ENCODE peak calls at places on chromosome X, in five cellular contexts. C is prostate gland, K is HCT116, R is transverse colon, P is A549. I is an unnamed sample.

GRCh38 chrX:276588-277171 is 4.5 kb upstream of the PLCXD1 start:
- DNase-seq in C (peak; percentile 42), K (no peak), R (peak; percentile 49), P (peak; percentile 61), I (no peak)

GRCh38 chrX:13120017-13120416 is 75.6 kb upstream of the FAM9C start:
- DNase-seq in C (peak; percentile 6), K (no peak), R (peak; percentile 30), P (no peak), I (no peak)

GRCh38 chrX:11239230-11239629 is 54.0 kb upstream of the AMELX start:
- DNase-seq in C (peak; percentile 76), K (no peak), R (no peak), P (no peak), I (no peak)

GRCh38 chrX:39973810-39974209 is 123.9 kb downstream of the BCOR start:
- DNase-seq in C (no peak), K (no peak), R (no peak), P (no peak), I (no peak)

GRCh38 chrX:149521438-149521837 is 16.3 kb upstream of the IDS start:
- DNase-seq in C (no peak), K (no peak), R (no peak), P (no peak), I (no peak)

GRCh38 chrX:40581333-40581910 is 652 bp downstream of the ATP6AP2 start:
- DNase-seq in C (no peak), K (no peak), R (no peak), P (peak; percentile 14), I (no peak)

GRCh38 chrX:8868906-8869305 is 67.7 kb upstream of the FAM9A start:
- DNase-seq in C (no peak), K (no peak), R (no peak), P (no peak), I (no peak)

GRCh38 chrX:72352786-72353185 is 47.1 kb upstream of the CITED1 start:
- DNase-seq in C (no peak), K (no peak), R (no peak), P (no peak), I (no peak)

GRCh38 chrX:9662148-9662547 is 103.5 kb downstream of the GPR143 start:
- DNase-seq in C (no peak), K (no peak), R (no peak), P (no peak), I (no peak)

GRCh38 chrX:70168238-70169188 is 8.8 kb upstream of the DGAT2L6 start:
- DNase-seq in C (no peak), K (peak; percentile 3), R (no peak), P (peak; percentile 53), I (no peak)

GRCh38 chrX:44071070-44071645 is 98.0 kb upstream of the NDP start:
- DNase-seq in C (no peak), K (no peak), R (no peak), P (no peak), I (no peak)

GRCh38 chrX:132491191-132491590 is 2.4 kb upstream of the MBNL3 start:
- DNase-seq in C (no peak), K (no peak), R (peak; percentile 22), P (no peak), I (no peak)

GRCh38 chrX:57905141-57905540 is 5.1 kb downstream of the ZXDA start:
- DNase-seq in C (no peak), K (no peak), R (no peak), P (no peak), I (no peak)

GRCh38 chrX:70480660-70481018 is 36.0 kb downstream of the DLG3 start:
- DNase-seq in C (no peak), K (no peak), R (no peak), P (no peak), I (no peak)

GRCh38 chrX:71859637-71860036 is 51.0 kb upstream of the NHSL2 start:
- DNase-seq in C (no peak), K (peak; percentile 6), R (no peak), P (no peak), I (no peak)

GRCh38 chrX:139194571-139195280 is 335.8 kb upstream of the F9 start:
- DNase-seq in C (peak; percentile 51), K (no peak), R (peak; percentile 18), P (no peak), I (peak; percentile 54)

GRCh38 chrX:77938083-77938482 is 27.6 kb downstream of the ATP7A start:
- DNase-seq in C (no peak), K (no peak), R (no peak), P (no peak), I (no peak)
- TF ChIP-seq POLR2A in C (no peak), K (no peak), R (no peak), P (no peak), I (no peak)

DNA sequence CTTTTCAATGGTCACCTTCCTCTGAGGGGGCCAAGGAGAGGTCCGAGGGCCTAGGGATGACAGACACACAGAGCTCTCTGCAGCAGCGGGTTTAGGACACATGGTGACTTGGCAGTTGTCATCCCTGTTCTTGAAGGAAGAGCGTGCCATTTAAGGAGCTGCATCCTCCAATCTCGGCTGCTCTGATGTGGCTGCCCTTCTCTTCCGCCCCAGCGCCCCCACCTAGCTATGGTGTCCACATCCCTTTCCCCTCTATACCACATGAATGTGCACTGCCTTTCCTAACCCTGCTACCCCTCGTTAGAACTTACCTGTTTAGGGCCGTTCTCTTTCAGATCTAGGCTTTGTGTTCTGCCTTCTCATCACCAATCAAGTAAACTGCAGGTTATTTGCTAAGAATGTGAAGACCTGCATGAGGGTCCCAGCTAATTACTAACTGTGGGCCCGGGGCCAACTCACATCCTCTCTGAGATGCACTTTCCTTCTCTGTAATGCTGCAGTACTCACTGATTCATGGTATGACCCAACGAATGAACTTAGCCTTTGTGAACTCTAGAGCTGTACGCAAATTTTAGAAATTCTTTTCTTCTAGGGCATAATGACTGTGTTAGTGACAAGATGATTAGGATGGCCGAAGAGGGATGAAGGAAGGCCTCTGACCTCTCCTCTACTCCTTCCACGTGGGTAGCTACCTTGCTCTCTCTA is 38.2 kb downstream of the CHST7 start:
- DNase-seq in C (no peak), K (no peak), R (no peak), P (no peak), I (no peak)
- TF ChIP-seq POLR2A in C (no peak), K (no peak), R (no peak), P (no peak), I (no peak)

GRCh38 chrX:2462780-2463179 is 38.0 kb downstream of the DHRSX start:
- DNase-seq in C (no peak), K (no peak), R (no peak), P (no peak), I (no peak)

GRCh38 chrX:2461711-2462016 is 39.1 kb downstream of the DHRSX start:
- DNase-seq in C (no peak), K (no peak), R (no peak), P (no peak), I (no peak)

GRCh38 chrX:2463973-2464676 is 36.7 kb downstream of the DHRSX start:
- DNase-seq in C (no peak), K (peak; percentile 99), R (no peak), P (peak; percentile 41), I (no peak)

GRCh38 chrX:2466876-2467656 is 33.7 kb downstream of the DHRSX start:
- DNase-seq in C (no peak), K (no peak), R (no peak), P (no peak), I (no peak)

GRCh38 chrX:2464677-2465166 is 36.1 kb downstream of the DHRSX start:
- DNase-seq in C (no peak), K (peak; percentile 99), R (no peak), P (peak; percentile 16), I (no peak)
- TF ChIP-seq POLR2A in C (no peak), K (no peak), R (no peak), P (no peak), I (no peak)

DNA sequence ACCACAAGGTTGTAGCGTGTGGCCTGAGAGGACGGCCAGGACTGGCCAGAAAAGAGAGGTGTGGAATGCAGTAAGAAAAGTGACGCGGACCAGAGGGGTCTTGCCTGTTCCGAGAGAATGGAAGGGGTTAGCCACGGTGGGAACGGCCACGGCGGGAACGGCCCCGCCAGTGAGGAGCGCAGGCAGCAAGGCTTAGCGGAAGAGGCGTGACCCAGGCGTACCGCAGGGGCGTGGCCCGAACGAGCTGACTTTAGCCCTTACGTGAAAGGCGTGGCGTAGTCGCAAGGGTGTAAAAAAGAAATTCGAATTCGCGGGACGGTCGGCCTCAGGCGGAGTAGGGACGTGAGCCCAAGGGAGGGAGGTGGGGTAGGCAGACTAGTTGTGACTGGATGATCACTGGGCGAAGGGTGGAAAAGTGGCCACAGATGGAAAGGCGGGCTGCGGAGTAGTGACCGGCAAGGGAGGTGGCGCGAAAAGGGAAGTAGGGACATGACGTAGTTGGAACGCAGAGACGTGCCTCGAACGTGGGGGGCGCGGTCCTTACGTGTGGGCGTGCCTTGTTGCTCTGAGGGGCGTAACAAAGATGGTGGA is 10.4 kb upstream of the CLTRN start:
- DNase-seq in C (peak; percentile 86), K (peak; percentile 80), R (peak; percentile 94), P (peak; percentile 51), I (peak; percentile 85)
- TF ChIP-seq POLR2A in C (no peak), K (no peak), R (peak; percentile 83), P (no peak), I (peak; percentile 63)

DNA sequence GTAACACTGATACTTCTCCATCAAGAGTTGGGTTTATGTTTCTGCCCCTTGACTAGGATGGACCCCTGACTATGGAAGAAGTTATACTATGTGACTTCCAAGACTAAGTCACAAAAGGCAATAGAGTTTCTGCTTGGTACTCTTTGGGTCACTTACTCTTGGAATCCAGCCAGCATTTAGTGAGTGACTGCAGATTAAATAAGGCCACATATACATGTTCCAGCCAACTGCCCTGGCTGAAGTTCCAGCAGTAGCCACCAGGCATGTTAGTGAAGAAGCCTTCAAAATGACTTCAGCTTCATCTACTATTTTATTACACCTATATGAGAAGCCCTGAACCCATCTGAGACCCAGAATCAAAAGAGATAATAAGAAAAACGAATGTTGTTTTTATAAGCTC is 524.0 kb downstream of the DMD start:
- DNase-seq in C (no peak), K (no peak), R (no peak), P (no peak), I (no peak)
- TF ChIP-seq POLR2A in C (no peak), K (no peak), R (no peak), P (no peak), I (no peak)